ENCODE peak calls at places on chromosomes 6 and 20, in seven cellular contexts. F is A172, B is naive B cell, K is tibial artery, L is nucleus accumbens, N is AG08395, A is fibroblast of lung. G is an unnamed sample.

GRCh38 chr6:156752666-156753301 is 24.4 kb upstream of the ARID1B start:
- DNase-seq in A (no peak), K (no peak), N (no peak), B (peak; percentile 57), L (no peak), F (no peak), G (no peak)

GRCh38 chr20:25360631-25361286 is 29.9 kb downstream of the ABHD12 start:
- DNase-seq in N (peak; percentile 22), L (no peak), K (no peak), B (peak; percentile 6), F (peak; percentile 24), A (peak; percentile 33), G (peak; percentile 45)

GRCh38 chr6:76326866-76327265 is 254.4 kb upstream of the IMPG1 start:
- DNase-seq in B (no peak), F (no peak), A (no peak), L (no peak), N (no peak), K (no peak), G (no peak)

GRCh38 chr20:12306107-12306506 is 388.4 kb downstream of the BTBD3 start:
- DNase-seq in A (no peak), N (no peak), B (no peak), L (no peak), F (no peak), K (no peak), G (no peak)

GRCh38 chr6:133906050-133906449 is 17.1 kb downstream of the TCF21 start:
- DNase-seq in A (no peak), B (no peak), L (no peak), F (no peak), K (no peak), N (no peak), G (no peak)

GRCh38 chr6:45584127-45584526 is 206.4 kb upstream of the SUPT3H start:
- DNase-seq in F (no peak), B (no peak), K (no peak), L (no peak), N (no peak), A (no peak), G (no peak)

GRCh38 chr20:15155848-15156401 is 818.5 kb upstream of the FLRT3 start:
- DNase-seq in N (no peak), A (no peak), L (no peak), B (no peak), K (no peak), F (no peak), G (no peak)

GRCh38 chr6:142833054-142833453 is 111.9 kb downstream of the HIVEP2 start:
- DNase-seq in N (peak; percentile 64), F (peak; percentile 84), A (peak; percentile 93), B (no peak), L (no peak), K (peak; percentile 65), G (peak; percentile 78)

GRCh38 chr20:51542033-51542893 is at the start of gene NFATC2:
- DNase-seq in L (no peak), K (no peak), N (no peak), F (no peak), A (no peak), B (peak; percentile 82), G (peak; percentile 45)

GRCh38 chr20:3227511-3227910 is 11.5 kb downstream of the SLC4A11 start:
- DNase-seq in F (no peak), K (no peak), B (no peak), N (no peak), A (no peak), L (no peak), G (no peak)

GRCh38 chr20:57417830-57418780 is 26.9 kb downstream of the RBM38 start:
- DNase-seq in K (no peak), A (no peak), B (no peak), F (no peak), L (no peak), N (no peak), G (no peak)

GRCh38 chr6:3788408-3789017 is 37.0 kb upstream of the PXDC1 start:
- DNase-seq in A (peak; percentile 48), K (no peak), N (no peak), B (no peak), F (no peak), L (no peak), G (no peak)

GRCh38 chr6:16136086-16136485 is 7.2 kb downstream of the MYLIP start:
- DNase-seq in A (no peak), K (no peak), B (no peak), L (no peak), F (no peak), N (no peak), G (no peak)

GRCh38 chr6:143160439-143161220 is 99.9 kb downstream of the AIG1 start:
- DNase-seq in B (no peak), N (no peak), K (no peak), L (no peak), F (no peak), A (no peak), G (no peak)

G was measured in endothelial cell of umbilical vein.